ENCODE peak calls at places on chromosomes 4 and X, in seven cellular contexts. One of them, this sample, is unnamed.
A peak's percentile ranks its signal among the peaks of the same experiment; 100 is the strongest.

GRCh38 chrX:108001218-108001814 is 19.1 kb upstream of the TEX13B start:
- DNase-seq in foreskin fibroblast: peak; percentile 17
- DNase-seq in CD8-positive, alpha-beta T cell: peak; percentile 1
- DNase-seq in substantia nigra: no peak
- DNase-seq in activated T-helper 1 cell treated with anti-CD3 and anti-CD28 coated beads, Interleukin-12 subunit alpha, Interleukin-12 subunit beta, Interleukin-2, Interleukin-4 antibody, amounts not matched to agents 30 ng/mL and 10 ng/mL and 1 ng/mL, durations not matched to agents 14 hours and 24 hours and 36 hours: no peak
- DNase-seq in transverse colon: no peak
- DNase-seq in C1 segment of cervical spinal cord: no peak
- DNase-seq in this sample: no peak

GRCh38 chr4:142080960-142081359 is 444.6 kb downstream of the IL15 start:
- DNase-seq in foreskin fibroblast: no peak
- DNase-seq in substantia nigra: no peak
- DNase-seq in transverse colon: no peak
- DNase-seq in C1 segment of cervical spinal cord: no peak
- DNase-seq in CD8-positive, alpha-beta T cell: no peak
- DNase-seq in activated T-helper 1 cell treated with anti-CD3 and anti-CD28 coated beads, Interleukin-12 subunit alpha, Interleukin-12 subunit beta, Interleukin-2, Interleukin-4 antibody, amounts not matched to agents 30 ng/mL and 10 ng/mL and 1 ng/mL, durations not matched to agents 14 hours and 24 hours and 36 hours: no peak
- DNase-seq in this sample: no peak

GRCh38 chr4:111537165-111537564 is 608.1 kb upstream of the FAM241A start:
- DNase-seq in activated T-helper 1 cell treated with anti-CD3 and anti-CD28 coated beads, Interleukin-12 subunit alpha, Interleukin-12 subunit beta, Interleukin-2, Interleukin-4 antibody, amounts not matched to agents 30 ng/mL and 10 ng/mL and 1 ng/mL, durations not matched to agents 14 hours and 24 hours and 36 hours: no peak
- DNase-seq in substantia nigra: no peak
- DNase-seq in CD8-positive, alpha-beta T cell: no peak
- DNase-seq in foreskin fibroblast: no peak
- DNase-seq in transverse colon: no peak
- DNase-seq in C1 segment of cervical spinal cord: no peak
- DNase-seq in this sample: no peak

GRCh38 chr4:10093801-10094552 is 22.6 kb downstream of the WDR1 start:
- DNase-seq in CD8-positive, alpha-beta T cell: peak; percentile 30
- DNase-seq in substantia nigra: no peak
- DNase-seq in C1 segment of cervical spinal cord: no peak
- DNase-seq in foreskin fibroblast: peak; percentile 65
- DNase-seq in transverse colon: no peak
- DNase-seq in activated T-helper 1 cell treated with anti-CD3 and anti-CD28 coated beads, Interleukin-12 subunit alpha, Interleukin-12 subunit beta, Interleukin-2, Interleukin-4 antibody, amounts not matched to agents 30 ng/mL and 10 ng/mL and 1 ng/mL, durations not matched to agents 14 hours and 24 hours and 36 hours: no peak
- DNase-seq in this sample: peak; percentile 77

GRCh38 chr4:112031712-112032328 is 113.4 kb upstream of the FAM241A start:
- DNase-seq in activated T-helper 1 cell treated with anti-CD3 and anti-CD28 coated beads, Interleukin-12 subunit alpha, Interleukin-12 subunit beta, Interleukin-2, Interleukin-4 antibody, amounts not matched to agents 30 ng/mL and 10 ng/mL and 1 ng/mL, durations not matched to agents 14 hours and 24 hours and 36 hours: no peak
- DNase-seq in transverse colon: peak; percentile 16
- DNase-seq in CD8-positive, alpha-beta T cell: no peak
- DNase-seq in substantia nigra: no peak
- DNase-seq in foreskin fibroblast: peak; percentile 50
- DNase-seq in C1 segment of cervical spinal cord: no peak
- DNase-seq in this sample: peak; percentile 41

GRCh38 chrX:39984191-39984956 is 113.4 kb downstream of the BCOR start:
- DNase-seq in substantia nigra: no peak
- DNase-seq in foreskin fibroblast: no peak
- DNase-seq in C1 segment of cervical spinal cord: no peak
- DNase-seq in activated T-helper 1 cell treated with anti-CD3 and anti-CD28 coated beads, Interleukin-12 subunit alpha, Interleukin-12 subunit beta, Interleukin-2, Interleukin-4 antibody, amounts not matched to agents 30 ng/mL and 10 ng/mL and 1 ng/mL, durations not matched to agents 14 hours and 24 hours and 36 hours: no peak
- DNase-seq in transverse colon: no peak
- DNase-seq in CD8-positive, alpha-beta T cell: no peak
- DNase-seq in this sample: no peak

GRCh38 chrX:136318166-136318565 is 17.4 kb downstream of the ADGRG4 start:
- DNase-seq in foreskin fibroblast: no peak
- DNase-seq in CD8-positive, alpha-beta T cell: no peak
- DNase-seq in transverse colon: no peak
- DNase-seq in activated T-helper 1 cell treated with anti-CD3 and anti-CD28 coated beads, Interleukin-12 subunit alpha, Interleukin-12 subunit beta, Interleukin-2, Interleukin-4 antibody, amounts not matched to agents 30 ng/mL and 10 ng/mL and 1 ng/mL, durations not matched to agents 14 hours and 24 hours and 36 hours: no peak
- DNase-seq in C1 segment of cervical spinal cord: no peak
- DNase-seq in substantia nigra: no peak
- DNase-seq in this sample: no peak

GRCh38 chr4:176377705-176378302 is 58.0 kb downstream of the SPCS3 start:
- DNase-seq in substantia nigra: no peak
- DNase-seq in C1 segment of cervical spinal cord: no peak
- DNase-seq in foreskin fibroblast: no peak
- DNase-seq in activated T-helper 1 cell treated with anti-CD3 and anti-CD28 coated beads, Interleukin-12 subunit alpha, Interleukin-12 subunit beta, Interleukin-2, Interleukin-4 antibody, amounts not matched to agents 30 ng/mL and 10 ng/mL and 1 ng/mL, durations not matched to agents 14 hours and 24 hours and 36 hours: no peak
- DNase-seq in transverse colon: no peak
- DNase-seq in CD8-positive, alpha-beta T cell: no peak
- DNase-seq in this sample: no peak

GRCh38 chr4:83191026-83191425 is 76.5 kb upstream of the PLAC8 start:
- DNase-seq in activated T-helper 1 cell treated with anti-CD3 and anti-CD28 coated beads, Interleukin-12 subunit alpha, Interleukin-12 subunit beta, Interleukin-2, Interleukin-4 antibody, amounts not matched to agents 30 ng/mL and 10 ng/mL and 1 ng/mL, durations not matched to agents 14 hours and 24 hours and 36 hours: no peak
- DNase-seq in foreskin fibroblast: no peak
- DNase-seq in CD8-positive, alpha-beta T cell: no peak
- DNase-seq in substantia nigra: no peak
- DNase-seq in C1 segment of cervical spinal cord: no peak
- DNase-seq in transverse colon: no peak
- DNase-seq in this sample: no peak

GRCh38 chrX:11412715-11413623 is 119.8 kb downstream of the AMELX start:
- DNase-seq in activated T-helper 1 cell treated with anti-CD3 and anti-CD28 coated beads, Interleukin-12 subunit alpha, Interleukin-12 subunit beta, Interleukin-2, Interleukin-4 antibody, amounts not matched to agents 30 ng/mL and 10 ng/mL and 1 ng/mL, durations not matched to agents 14 hours and 24 hours and 36 hours: no peak
- DNase-seq in transverse colon: no peak
- DNase-seq in C1 segment of cervical spinal cord: no peak
- DNase-seq in foreskin fibroblast: no peak
- DNase-seq in substantia nigra: no peak
- DNase-seq in CD8-positive, alpha-beta T cell: no peak
- DNase-seq in this sample: no peak

GRCh38 chr4:81747242-81747930 is 275.7 kb upstream of the RASGEF1B start:
- DNase-seq in transverse colon: no peak
- DNase-seq in foreskin fibroblast: no peak
- DNase-seq in C1 segment of cervical spinal cord: no peak
- DNase-seq in substantia nigra: no peak
- DNase-seq in activated T-helper 1 cell treated with anti-CD3 and anti-CD28 coated beads, Interleukin-12 subunit alpha, Interleukin-12 subunit beta, Interleukin-2, Interleukin-4 antibody, amounts not matched to agents 30 ng/mL and 10 ng/mL and 1 ng/mL, durations not matched to agents 14 hours and 24 hours and 36 hours: no peak
- DNase-seq in CD8-positive, alpha-beta T cell: no peak
- DNase-seq in this sample: no peak

GRCh38 chr4:138112389-138112788 is 129.8 kb downstream of the SLC7A11 start:
- DNase-seq in foreskin fibroblast: no peak
- DNase-seq in CD8-positive, alpha-beta T cell: no peak
- DNase-seq in transverse colon: no peak
- DNase-seq in C1 segment of cervical spinal cord: no peak
- DNase-seq in activated T-helper 1 cell treated with anti-CD3 and anti-CD28 coated beads, Interleukin-12 subunit alpha, Interleukin-12 subunit beta, Interleukin-2, Interleukin-4 antibody, amounts not matched to agents 30 ng/mL and 10 ng/mL and 1 ng/mL, durations not matched to agents 14 hours and 24 hours and 36 hours: no peak
- DNase-seq in substantia nigra: no peak
- DNase-seq in this sample: no peak

GRCh38 chrX:132651411-132652086 is 162.7 kb upstream of the MBNL3 start:
- DNase-seq in CD8-positive, alpha-beta T cell: no peak
- DNase-seq in foreskin fibroblast: no peak
- DNase-seq in substantia nigra: no peak
- DNase-seq in transverse colon: no peak
- DNase-seq in activated T-helper 1 cell treated with anti-CD3 and anti-CD28 coated beads, Interleukin-12 subunit alpha, Interleukin-12 subunit beta, Interleukin-2, Interleukin-4 antibody, amounts not matched to agents 30 ng/mL and 10 ng/mL and 1 ng/mL, durations not matched to agents 14 hours and 24 hours and 36 hours: no peak
- DNase-seq in C1 segment of cervical spinal cord: no peak
- DNase-seq in this sample: no peak

GRCh38 chrX:13827693-13828092 is 10.8 kb upstream of the GPM6B start:
- DNase-seq in CD8-positive, alpha-beta T cell: no peak
- DNase-seq in substantia nigra: no peak
- DNase-seq in C1 segment of cervical spinal cord: no peak
- DNase-seq in transverse colon: no peak
- DNase-seq in activated T-helper 1 cell treated with anti-CD3 and anti-CD28 coated beads, Interleukin-12 subunit alpha, Interleukin-12 subunit beta, Interleukin-2, Interleukin-4 antibody, amounts not matched to agents 30 ng/mL and 10 ng/mL and 1 ng/mL, durations not matched to agents 14 hours and 24 hours and 36 hours: no peak
- DNase-seq in foreskin fibroblast: no peak
- DNase-seq in this sample: no peak

GRCh38 chrX:9767375-9767774 is 1.7 kb upstream of the GPR143 start:
- DNase-seq in CD8-positive, alpha-beta T cell: no peak
- DNase-seq in transverse colon: no peak
- DNase-seq in foreskin fibroblast: no peak
- DNase-seq in substantia nigra: no peak
- DNase-seq in C1 segment of cervical spinal cord: no peak
- DNase-seq in activated T-helper 1 cell treated with anti-CD3 and anti-CD28 coated beads, Interleukin-12 subunit alpha, Interleukin-12 subunit beta, Interleukin-2, Interleukin-4 antibody, amounts not matched to agents 30 ng/mL and 10 ng/mL and 1 ng/mL, durations not matched to agents 14 hours and 24 hours and 36 hours: no peak
- DNase-seq in this sample: no peak

GRCh38 chr4:165873298-165874071 is 448 bp downstream of the TLL1 start:
- DNase-seq in foreskin fibroblast: peak; percentile 23
- DNase-seq in activated T-helper 1 cell treated with anti-CD3 and anti-CD28 coated beads, Interleukin-12 subunit alpha, Interleukin-12 subunit beta, Interleukin-2, Interleukin-4 antibody, amounts not matched to agents 30 ng/mL and 10 ng/mL and 1 ng/mL, durations not matched to agents 14 hours and 24 hours and 36 hours: no peak
- DNase-seq in C1 segment of cervical spinal cord: no peak
- DNase-seq in transverse colon: no peak
- DNase-seq in CD8-positive, alpha-beta T cell: no peak
- DNase-seq in substantia nigra: no peak
- DNase-seq in this sample: no peak

GRCh38 chr4:95219109-95219508 is 329.7 kb downstream of the UNC5C start:
- DNase-seq in CD8-positive, alpha-beta T cell: no peak
- DNase-seq in substantia nigra: no peak
- DNase-seq in activated T-helper 1 cell treated with anti-CD3 and anti-CD28 coated beads, Interleukin-12 subunit alpha, Interleukin-12 subunit beta, Interleukin-2, Interleukin-4 antibody, amounts not matched to agents 30 ng/mL and 10 ng/mL and 1 ng/mL, durations not matched to agents 14 hours and 24 hours and 36 hours: no peak
- DNase-seq in C1 segment of cervical spinal cord: no peak
- DNase-seq in foreskin fibroblast: no peak
- DNase-seq in transverse colon: no peak
- DNase-seq in this sample: no peak

GRCh38 chrX:12956704-12957541 is 18.0 kb upstream of the TMSB4X start:
- DNase-seq in transverse colon: no peak
- DNase-seq in CD8-positive, alpha-beta T cell: no peak
- DNase-seq in C1 segment of cervical spinal cord: no peak
- DNase-seq in substantia nigra: no peak
- DNase-seq in activated T-helper 1 cell treated with anti-CD3 and anti-CD28 coated beads, Interleukin-12 subunit alpha, Interleukin-12 subunit beta, Interleukin-2, Interleukin-4 antibody, amounts not matched to agents 30 ng/mL and 10 ng/mL and 1 ng/mL, durations not matched to agents 14 hours and 24 hours and 36 hours: peak; percentile 58
- DNase-seq in foreskin fibroblast: no peak
- DNase-seq in this sample: peak; percentile 48

GRCh38 chrX:82092307-82092706 is 890.4 kb downstream of the SH3BGRL start:
- DNase-seq in CD8-positive, alpha-beta T cell: no peak
- DNase-seq in substantia nigra: no peak
- DNase-seq in foreskin fibroblast: no peak
- DNase-seq in transverse colon: no peak
- DNase-seq in activated T-helper 1 cell treated with anti-CD3 and anti-CD28 coated beads, Interleukin-12 subunit alpha, Interleukin-12 subunit beta, Interleukin-2, Interleukin-4 antibody, amounts not matched to agents 30 ng/mL and 10 ng/mL and 1 ng/mL, durations not matched to agents 14 hours and 24 hours and 36 hours: no peak
- DNase-seq in C1 segment of cervical spinal cord: no peak
- DNase-seq in this sample: no peak

GRCh38 chrX:39823848-39824247 is 273.9 kb downstream of the BCOR start:
- DNase-seq in activated T-helper 1 cell treated with anti-CD3 and anti-CD28 coated beads, Interleukin-12 subunit alpha, Interleukin-12 subunit beta, Interleukin-2, Interleukin-4 antibody, amounts not matched to agents 30 ng/mL and 10 ng/mL and 1 ng/mL, durations not matched to agents 14 hours and 24 hours and 36 hours: no peak
- DNase-seq in substantia nigra: no peak
- DNase-seq in foreskin fibroblast: no peak
- DNase-seq in transverse colon: no peak
- DNase-seq in C1 segment of cervical spinal cord: no peak
- DNase-seq in CD8-positive, alpha-beta T cell: no peak
- DNase-seq in this sample: no peak

GRCh38 chr4:139208404-139208945 is 31.5 kb upstream of the ELF2 start:
- DNase-seq in activated T-helper 1 cell treated with anti-CD3 and anti-CD28 coated beads, Interleukin-12 subunit alpha, Interleukin-12 subunit beta, Interleukin-2, Interleukin-4 antibody, amounts not matched to agents 30 ng/mL and 10 ng/mL and 1 ng/mL, durations not matched to agents 14 hours and 24 hours and 36 hours: no peak
- DNase-seq in transverse colon: no peak
- DNase-seq in C1 segment of cervical spinal cord: no peak
- DNase-seq in CD8-positive, alpha-beta T cell: no peak
- DNase-seq in substantia nigra: no peak
- DNase-seq in foreskin fibroblast: peak; percentile 92
- DNase-seq in this sample: no peak

GRCh38 chrX:20382518-20383291 is 116.0 kb upstream of the RPS6KA3 start:
- DNase-seq in transverse colon: no peak
- DNase-seq in CD8-positive, alpha-beta T cell: no peak
- DNase-seq in C1 segment of cervical spinal cord: no peak
- DNase-seq in activated T-helper 1 cell treated with anti-CD3 and anti-CD28 coated beads, Interleukin-12 subunit alpha, Interleukin-12 subunit beta, Interleukin-2, Interleukin-4 antibody, amounts not matched to agents 30 ng/mL and 10 ng/mL and 1 ng/mL, durations not matched to agents 14 hours and 24 hours and 36 hours: no peak
- DNase-seq in foreskin fibroblast: no peak
- DNase-seq in substantia nigra: no peak
- DNase-seq in this sample: no peak

GRCh38 chr4:14560577-14560976 is 441.7 kb upstream of the CPEB2 start:
- DNase-seq in substantia nigra: no peak
- DNase-seq in C1 segment of cervical spinal cord: no peak
- DNase-seq in transverse colon: no peak
- DNase-seq in CD8-positive, alpha-beta T cell: no peak
- DNase-seq in foreskin fibroblast: no peak
- DNase-seq in activated T-helper 1 cell treated with anti-CD3 and anti-CD28 coated beads, Interleukin-12 subunit alpha, Interleukin-12 subunit beta, Interleukin-2, Interleukin-4 antibody, amounts not matched to agents 30 ng/mL and 10 ng/mL and 1 ng/mL, durations not matched to agents 14 hours and 24 hours and 36 hours: no peak
- DNase-seq in this sample: no peak

GRCh38 chr4:79255793-79256192 is 70.1 kb downstream of the NAA11 start:
- DNase-seq in foreskin fibroblast: no peak
- DNase-seq in substantia nigra: no peak
- DNase-seq in activated T-helper 1 cell treated with anti-CD3 and anti-CD28 coated beads, Interleukin-12 subunit alpha, Interleukin-12 subunit beta, Interleukin-2, Interleukin-4 antibody, amounts not matched to agents 30 ng/mL and 10 ng/mL and 1 ng/mL, durations not matched to agents 14 hours and 24 hours and 36 hours: no peak
- DNase-seq in C1 segment of cervical spinal cord: no peak
- DNase-seq in transverse colon: no peak
- DNase-seq in CD8-positive, alpha-beta T cell: no peak
- DNase-seq in this sample: no peak

GRCh38 chr4:106062452-106062875 is 167.2 kb downstream of the NPNT start:
- DNase-seq in C1 segment of cervical spinal cord: no peak
- DNase-seq in substantia nigra: no peak
- DNase-seq in transverse colon: no peak
- DNase-seq in CD8-positive, alpha-beta T cell: no peak
- DNase-seq in foreskin fibroblast: peak; percentile 27
- DNase-seq in activated T-helper 1 cell treated with anti-CD3 and anti-CD28 coated beads, Interleukin-12 subunit alpha, Interleukin-12 subunit beta, Interleukin-2, Interleukin-4 antibody, amounts not matched to agents 30 ng/mL and 10 ng/mL and 1 ng/mL, durations not matched to agents 14 hours and 24 hours and 36 hours: no peak
- DNase-seq in this sample: no peak

GRCh38 chr4:103098331-103098730 is 1.3 kb downstream of the BDH2 start:
- DNase-seq in substantia nigra: no peak
- DNase-seq in transverse colon: no peak
- DNase-seq in C1 segment of cervical spinal cord: no peak
- DNase-seq in activated T-helper 1 cell treated with anti-CD3 and anti-CD28 coated beads, Interleukin-12 subunit alpha, Interleukin-12 subunit beta, Interleukin-2, Interleukin-4 antibody, amounts not matched to agents 30 ng/mL and 10 ng/mL and 1 ng/mL, durations not matched to agents 14 hours and 24 hours and 36 hours: no peak
- DNase-seq in CD8-positive, alpha-beta T cell: no peak
- DNase-seq in foreskin fibroblast: no peak
- DNase-seq in this sample: no peak

GRCh38 chr4:111652206-111652605 is 493.0 kb upstream of the FAM241A start:
- DNase-seq in transverse colon: no peak
- DNase-seq in foreskin fibroblast: no peak
- DNase-seq in substantia nigra: no peak
- DNase-seq in activated T-helper 1 cell treated with anti-CD3 and anti-CD28 coated beads, Interleukin-12 subunit alpha, Interleukin-12 subunit beta, Interleukin-2, Interleukin-4 antibody, amounts not matched to agents 30 ng/mL and 10 ng/mL and 1 ng/mL, durations not matched to agents 14 hours and 24 hours and 36 hours: no peak
- DNase-seq in C1 segment of cervical spinal cord: no peak
- DNase-seq in CD8-positive, alpha-beta T cell: no peak
- DNase-seq in this sample: no peak

GRCh38 chr4:169975837-169976796 is 50.1 kb downstream of the MFAP3L start:
- DNase-seq in foreskin fibroblast: no peak
- DNase-seq in transverse colon: peak; percentile 55
- DNase-seq in activated T-helper 1 cell treated with anti-CD3 and anti-CD28 coated beads, Interleukin-12 subunit alpha, Interleukin-12 subunit beta, Interleukin-2, Interleukin-4 antibody, amounts not matched to agents 30 ng/mL and 10 ng/mL and 1 ng/mL, durations not matched to agents 14 hours and 24 hours and 36 hours: no peak
- DNase-seq in substantia nigra: no peak
- DNase-seq in C1 segment of cervical spinal cord: no peak
- DNase-seq in CD8-positive, alpha-beta T cell: no peak
- DNase-seq in this sample: no peak

GRCh38 chrX:53357799-53358530 is 64.5 kb downstream of the SMC1A start:
- DNase-seq in transverse colon: no peak
- DNase-seq in substantia nigra: no peak
- DNase-seq in activated T-helper 1 cell treated with anti-CD3 and anti-CD28 coated beads, Interleukin-12 subunit alpha, Interleukin-12 subunit beta, Interleukin-2, Interleukin-4 antibody, amounts not matched to agents 30 ng/mL and 10 ng/mL and 1 ng/mL, durations not matched to agents 14 hours and 24 hours and 36 hours: no peak
- DNase-seq in CD8-positive, alpha-beta T cell: no peak
- DNase-seq in C1 segment of cervical spinal cord: no peak
- DNase-seq in foreskin fibroblast: peak; percentile 4
- DNase-seq in this sample: no peak

GRCh38 chr4:54403700-54404453 is 174.8 kb downstream of the PDGFRA start:
- DNase-seq in transverse colon: no peak
- DNase-seq in substantia nigra: no peak
- DNase-seq in activated T-helper 1 cell treated with anti-CD3 and anti-CD28 coated beads, Interleukin-12 subunit alpha, Interleukin-12 subunit beta, Interleukin-2, Interleukin-4 antibody, amounts not matched to agents 30 ng/mL and 10 ng/mL and 1 ng/mL, durations not matched to agents 14 hours and 24 hours and 36 hours: no peak
- DNase-seq in C1 segment of cervical spinal cord: no peak
- DNase-seq in foreskin fibroblast: no peak
- DNase-seq in CD8-positive, alpha-beta T cell: no peak
- DNase-seq in this sample: no peak

GRCh38 chr4:87258677-87259076 is 38.3 kb upstream of the KLHL8 start:
- DNase-seq in C1 segment of cervical spinal cord: no peak
- DNase-seq in substantia nigra: no peak
- DNase-seq in activated T-helper 1 cell treated with anti-CD3 and anti-CD28 coated beads, Interleukin-12 subunit alpha, Interleukin-12 subunit beta, Interleukin-2, Interleukin-4 antibody, amounts not matched to agents 30 ng/mL and 10 ng/mL and 1 ng/mL, durations not matched to agents 14 hours and 24 hours and 36 hours: no peak
- DNase-seq in transverse colon: no peak
- DNase-seq in CD8-positive, alpha-beta T cell: no peak
- DNase-seq in foreskin fibroblast: no peak
- DNase-seq in this sample: no peak

GRCh38 chr4:128159967-128160366 is 98.9 kb downstream of the LARP1B start:
- DNase-seq in substantia nigra: no peak
- DNase-seq in foreskin fibroblast: peak; percentile 48
- DNase-seq in activated T-helper 1 cell treated with anti-CD3 and anti-CD28 coated beads, Interleukin-12 subunit alpha, Interleukin-12 subunit beta, Interleukin-2, Interleukin-4 antibody, amounts not matched to agents 30 ng/mL and 10 ng/mL and 1 ng/mL, durations not matched to agents 14 hours and 24 hours and 36 hours: no peak
- DNase-seq in CD8-positive, alpha-beta T cell: no peak
- DNase-seq in transverse colon: no peak
- DNase-seq in C1 segment of cervical spinal cord: no peak
- DNase-seq in this sample: no peak

GRCh38 chr4:20017035-20017434 is 234.7 kb upstream of the SLIT2 start:
- DNase-seq in foreskin fibroblast: peak; percentile 46
- DNase-seq in CD8-positive, alpha-beta T cell: no peak
- DNase-seq in transverse colon: no peak
- DNase-seq in substantia nigra: no peak
- DNase-seq in C1 segment of cervical spinal cord: no peak
- DNase-seq in activated T-helper 1 cell treated with anti-CD3 and anti-CD28 coated beads, Interleukin-12 subunit alpha, Interleukin-12 subunit beta, Interleukin-2, Interleukin-4 antibody, amounts not matched to agents 30 ng/mL and 10 ng/mL and 1 ng/mL, durations not matched to agents 14 hours and 24 hours and 36 hours: no peak
- DNase-seq in this sample: no peak

GRCh38 chr4:113835005-113835404 is 73.5 kb upstream of the CAMK2D start:
- DNase-seq in CD8-positive, alpha-beta T cell: no peak
- DNase-seq in C1 segment of cervical spinal cord: no peak
- DNase-seq in substantia nigra: no peak
- DNase-seq in foreskin fibroblast: peak; percentile 47
- DNase-seq in activated T-helper 1 cell treated with anti-CD3 and anti-CD28 coated beads, Interleukin-12 subunit alpha, Interleukin-12 subunit beta, Interleukin-2, Interleukin-4 antibody, amounts not matched to agents 30 ng/mL and 10 ng/mL and 1 ng/mL, durations not matched to agents 14 hours and 24 hours and 36 hours: no peak
- DNase-seq in transverse colon: no peak
- DNase-seq in this sample: no peak

This sample was measured in KG1.